ENCODE peak calls at places on chromosomes 11 and 22, in six cellular contexts. One of them, this sample, is unnamed.

GRCh38 chr11:113163291-113164030 is 150.9 kb upstream of the TTC12 start:
- DNase-seq in fibroblast of lung: peak
- DNase-seq in mammary epithelial cell: no peak
- DNase-seq in tibial artery: peak
- DNase-seq in fibroblast of pulmonary artery: peak
- DNase-seq in astrocyte: no peak
- DNase-seq in this sample: no peak

GRCh38 chr11:76808158-76808557 is 25.0 kb downstream of the TSKU start:
- DNase-seq in astrocyte: no peak
- DNase-seq in fibroblast of pulmonary artery: no peak
- DNase-seq in mammary epithelial cell: no peak
- DNase-seq in fibroblast of lung: no peak
- DNase-seq in tibial artery: no peak
- DNase-seq in this sample: no peak

GRCh38 chr11:114890076-114890475 is 211.7 kb downstream of the NXPE2 start:
- DNase-seq in fibroblast of lung: no peak
- DNase-seq in astrocyte: no peak
- DNase-seq in mammary epithelial cell: no peak
- DNase-seq in fibroblast of pulmonary artery: no peak
- DNase-seq in tibial artery: no peak
- DNase-seq in this sample: no peak

GRCh38 chr11:801097-801780 is 3.2 kb upstream of the SLC25A22 start:
- DNase-seq in mammary epithelial cell: no peak
- DNase-seq in fibroblast of lung: no peak
- DNase-seq in tibial artery: no peak
- DNase-seq in astrocyte: no peak
- DNase-seq in fibroblast of pulmonary artery: no peak
- DNase-seq in this sample: no peak

GRCh38 chr11:133982901-133983300 is 26.1 kb upstream of the IGSF9B start:
- DNase-seq in fibroblast of pulmonary artery: no peak
- DNase-seq in mammary epithelial cell: no peak
- DNase-seq in tibial artery: no peak
- DNase-seq in astrocyte: no peak
- DNase-seq in fibroblast of lung: no peak
- DNase-seq in this sample: no peak

GRCh38 chr11:86141645-86142569 is 73.0 kb upstream of the PICALM start:
- DNase-seq in mammary epithelial cell: no peak
- DNase-seq in tibial artery: no peak
- DNase-seq in fibroblast of pulmonary artery: no peak
- DNase-seq in astrocyte: peak
- DNase-seq in fibroblast of lung: peak
- DNase-seq in this sample: no peak

GRCh38 chr11:74055938-74056337 is 47.1 kb upstream of the UCP3 start:
- DNase-seq in astrocyte: peak
- DNase-seq in fibroblast of lung: peak
- DNase-seq in fibroblast of pulmonary artery: peak
- DNase-seq in mammary epithelial cell: peak
- DNase-seq in tibial artery: no peak
- DNase-seq in this sample: no peak

GRCh38 chr11:9144828-9145227 is 53.4 kb upstream of the SCUBE2 start:
- DNase-seq in fibroblast of lung: peak
- DNase-seq in fibroblast of pulmonary artery: no peak
- DNase-seq in astrocyte: peak
- DNase-seq in mammary epithelial cell: peak
- DNase-seq in tibial artery: no peak
- DNase-seq in this sample: no peak

GRCh38 chr11:19345848-19346681 is 105.3 kb upstream of the E2F8 start:
- DNase-seq in fibroblast of lung: no peak
- DNase-seq in tibial artery: no peak
- DNase-seq in astrocyte: no peak
- DNase-seq in fibroblast of pulmonary artery: peak
- DNase-seq in mammary epithelial cell: no peak
- DNase-seq in this sample: no peak

GRCh38 chr11:126992804-126993111 is 7.8 kb downstream of the KIRREL3 start:
- DNase-seq in fibroblast of lung: peak
- DNase-seq in tibial artery: no peak
- DNase-seq in fibroblast of pulmonary artery: peak
- DNase-seq in mammary epithelial cell: peak
- DNase-seq in astrocyte: peak
- DNase-seq in this sample: peak

GRCh38 chr11:70358797-70359196 is 39.5 kb upstream of the CTTN start:
- DNase-seq in mammary epithelial cell: no peak
- DNase-seq in tibial artery: no peak
- DNase-seq in fibroblast of pulmonary artery: no peak
- DNase-seq in fibroblast of lung: no peak
- DNase-seq in astrocyte: no peak
- DNase-seq in this sample: no peak

DNA sequence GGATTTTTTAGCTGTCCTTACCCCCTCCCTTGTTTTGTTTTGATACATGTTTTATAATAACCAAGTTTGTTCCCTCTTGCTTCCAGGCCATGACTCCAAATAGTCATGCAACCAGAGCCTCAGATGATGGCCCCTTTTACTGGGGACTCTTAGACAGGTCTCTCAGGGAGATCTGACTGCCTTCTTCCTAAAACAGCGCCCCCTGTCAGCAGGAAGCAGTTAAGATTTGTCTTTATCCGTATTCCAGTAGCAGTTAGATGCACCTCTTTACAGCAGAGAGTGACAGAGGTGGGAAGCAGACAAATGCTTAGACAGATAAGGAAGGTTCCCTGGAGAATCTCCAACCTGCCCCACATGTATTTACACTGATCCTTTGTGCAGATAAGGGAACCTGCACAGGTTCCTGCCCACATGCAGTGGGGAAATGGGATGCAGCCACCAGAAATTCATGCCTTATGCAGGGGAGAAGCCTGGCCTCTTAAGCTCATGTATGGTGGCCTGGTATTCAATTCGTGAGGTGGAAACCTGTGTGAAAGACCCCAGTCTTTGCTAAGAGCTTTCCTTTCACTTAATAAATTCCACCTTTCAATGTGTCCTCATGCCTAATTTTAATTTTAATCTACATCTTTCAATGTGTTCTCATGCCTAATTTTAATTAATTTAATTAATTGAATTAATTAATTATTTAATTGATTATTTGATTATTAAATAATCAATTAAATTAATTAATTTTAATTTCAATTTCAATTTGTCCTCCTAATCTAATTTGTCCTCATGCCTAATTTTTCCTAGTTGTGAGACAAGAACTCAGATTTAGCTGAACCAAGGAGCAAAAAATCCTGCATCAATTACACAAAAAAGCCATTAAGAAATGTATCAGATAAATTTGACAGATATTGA is 11.5 kb upstream of the GLYAT start:
- DNase-seq in mammary epithelial cell: no peak
- DNase-seq in fibroblast of pulmonary artery: no peak
- DNase-seq in tibial artery: no peak
- DNase-seq in fibroblast of lung: no peak
- DNase-seq in astrocyte: no peak
- DNase-seq in this sample: no peak
- TF ChIP-seq CTCF in mammary epithelial cell: peak
- TF ChIP-seq CTCF in fibroblast of pulmonary artery: no peak
- TF ChIP-seq CTCF in tibial artery: no peak
- TF ChIP-seq CTCF in fibroblast of lung: peak
- TF ChIP-seq CTCF in astrocyte: no peak
- TF ChIP-seq CTCF in this sample: peak

GRCh38 chr22:19525666-19526065 is 1.5 kb upstream of the CLDN5 start:
- DNase-seq in astrocyte: no peak
- DNase-seq in mammary epithelial cell: no peak
- DNase-seq in fibroblast of pulmonary artery: no peak
- DNase-seq in tibial artery: no peak
- DNase-seq in fibroblast of lung: no peak
- DNase-seq in this sample: no peak
- H3K4me3 ChIP-seq in astrocyte: no peak
- H3K4me3 ChIP-seq in mammary epithelial cell: no peak
- H3K4me3 ChIP-seq in fibroblast of pulmonary artery: no peak
- H3K4me3 ChIP-seq in tibial artery: no peak
- H3K4me3 ChIP-seq in fibroblast of lung: no peak
- H3K4me3 ChIP-seq in this sample: no peak

GRCh38 chr11:117883063-117883462 is 6.6 kb upstream of the FXYD6 start:
- DNase-seq in fibroblast of lung: no peak
- DNase-seq in tibial artery: no peak
- DNase-seq in astrocyte: no peak
- DNase-seq in mammary epithelial cell: no peak
- DNase-seq in fibroblast of pulmonary artery: no peak
- DNase-seq in this sample: no peak
- TF ChIP-seq CTCF in fibroblast of lung: no peak
- TF ChIP-seq CTCF in tibial artery: no peak
- TF ChIP-seq CTCF in astrocyte: no peak
- TF ChIP-seq CTCF in mammary epithelial cell: no peak
- TF ChIP-seq CTCF in fibroblast of pulmonary artery: no peak
- TF ChIP-seq CTCF in this sample: no peak

DNA sequence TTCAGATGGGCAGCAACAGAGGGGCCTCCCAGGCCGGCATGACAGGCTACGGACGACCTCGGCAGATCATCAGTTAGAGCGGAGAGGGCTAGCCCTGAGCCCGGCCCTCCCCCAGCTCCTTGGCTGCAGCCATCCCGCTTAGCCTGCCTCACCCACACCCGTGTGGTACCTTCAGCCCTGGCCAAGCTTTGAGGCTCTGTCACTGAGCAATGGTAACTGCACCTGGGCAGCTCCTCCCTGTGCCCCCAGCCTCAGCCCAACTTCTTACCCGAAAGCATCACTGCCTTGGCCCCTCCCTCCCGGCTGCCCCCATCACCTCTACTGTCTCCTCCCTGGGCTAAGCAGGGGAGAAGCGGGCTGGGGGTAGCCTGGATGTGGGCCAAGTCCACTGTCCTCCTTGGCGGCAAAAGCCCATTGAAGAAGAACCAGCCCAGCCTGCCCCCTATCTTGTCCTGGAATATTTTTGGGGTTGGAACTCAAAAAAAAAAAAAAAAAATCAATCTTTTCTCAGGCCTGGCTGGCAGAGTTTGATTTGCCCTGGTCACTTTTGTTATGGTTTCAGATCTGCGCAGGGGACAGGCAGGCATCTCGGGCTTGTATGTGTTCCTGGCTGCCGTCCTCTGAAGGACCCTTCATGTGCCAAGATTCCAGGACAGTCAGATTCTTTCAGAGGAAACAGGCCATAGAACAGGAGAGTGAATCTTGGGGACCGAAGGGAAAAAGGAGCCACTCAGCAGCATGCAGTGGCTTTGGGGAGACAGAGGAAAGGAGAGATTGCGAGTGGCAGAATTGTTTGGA is 5.3 kb downstream of the TAGLN start:
- DNase-seq in astrocyte: no peak
- DNase-seq in mammary epithelial cell: no peak
- DNase-seq in fibroblast of pulmonary artery: no peak
- DNase-seq in tibial artery: no peak
- DNase-seq in fibroblast of lung: no peak
- DNase-seq in this sample: no peak
- H3K4me3 ChIP-seq in astrocyte: peak
- H3K4me3 ChIP-seq in mammary epithelial cell: no peak
- H3K4me3 ChIP-seq in fibroblast of pulmonary artery: no peak
- H3K4me3 ChIP-seq in tibial artery: peak
- H3K4me3 ChIP-seq in fibroblast of lung: no peak
- H3K4me3 ChIP-seq in this sample: no peak

GRCh38 chr11:120147094-120147949 is 9.4 kb upstream of the TRIM29 start:
- DNase-seq in mammary epithelial cell: no peak
- DNase-seq in fibroblast of pulmonary artery: no peak
- DNase-seq in tibial artery: no peak
- DNase-seq in astrocyte: no peak
- DNase-seq in fibroblast of lung: no peak
- DNase-seq in this sample: no peak

GRCh38 chr11:120146413-120147093 is 8.6 kb upstream of the TRIM29 start:
- DNase-seq in tibial artery: no peak
- DNase-seq in fibroblast of lung: no peak
- DNase-seq in mammary epithelial cell: no peak
- DNase-seq in astrocyte: no peak
- DNase-seq in fibroblast of pulmonary artery: no peak
- DNase-seq in this sample: no peak

GRCh38 chr11:120149246-120149645 is 11.3 kb upstream of the TRIM29 start:
- DNase-seq in mammary epithelial cell: no peak
- DNase-seq in fibroblast of lung: no peak
- DNase-seq in fibroblast of pulmonary artery: no peak
- DNase-seq in tibial artery: no peak
- DNase-seq in astrocyte: no peak
- DNase-seq in this sample: no peak

GRCh38 chr11:120151536-120151935 is 13.6 kb upstream of the TRIM29 start:
- DNase-seq in fibroblast of pulmonary artery: no peak
- DNase-seq in fibroblast of lung: peak
- DNase-seq in astrocyte: peak
- DNase-seq in tibial artery: no peak
- DNase-seq in mammary epithelial cell: no peak
- DNase-seq in this sample: no peak

GRCh38 chr11:120147950-120148270 is 10.0 kb upstream of the TRIM29 start:
- DNase-seq in astrocyte: no peak
- DNase-seq in fibroblast of lung: no peak
- DNase-seq in mammary epithelial cell: no peak
- DNase-seq in tibial artery: no peak
- DNase-seq in fibroblast of pulmonary artery: no peak
- DNase-seq in this sample: no peak
- TF ChIP-seq CTCF in astrocyte: no peak
- TF ChIP-seq CTCF in fibroblast of lung: no peak
- TF ChIP-seq CTCF in mammary epithelial cell: no peak
- TF ChIP-seq CTCF in tibial artery: no peak
- TF ChIP-seq CTCF in fibroblast of pulmonary artery: no peak
- TF ChIP-seq CTCF in this sample: no peak

GRCh38 chr11:79547256-79547655 is 106.4 kb upstream of the TENM4 start:
- DNase-seq in fibroblast of lung: peak
- DNase-seq in tibial artery: no peak
- DNase-seq in fibroblast of pulmonary artery: no peak
- DNase-seq in mammary epithelial cell: no peak
- DNase-seq in astrocyte: peak
- DNase-seq in this sample: no peak
- H3K4me3 ChIP-seq in fibroblast of lung: no peak
- H3K4me3 ChIP-seq in tibial artery: no peak
- H3K4me3 ChIP-seq in fibroblast of pulmonary artery: no peak
- H3K4me3 ChIP-seq in mammary epithelial cell: no peak
- H3K4me3 ChIP-seq in astrocyte: no peak
- H3K4me3 ChIP-seq in this sample: no peak

DNA sequence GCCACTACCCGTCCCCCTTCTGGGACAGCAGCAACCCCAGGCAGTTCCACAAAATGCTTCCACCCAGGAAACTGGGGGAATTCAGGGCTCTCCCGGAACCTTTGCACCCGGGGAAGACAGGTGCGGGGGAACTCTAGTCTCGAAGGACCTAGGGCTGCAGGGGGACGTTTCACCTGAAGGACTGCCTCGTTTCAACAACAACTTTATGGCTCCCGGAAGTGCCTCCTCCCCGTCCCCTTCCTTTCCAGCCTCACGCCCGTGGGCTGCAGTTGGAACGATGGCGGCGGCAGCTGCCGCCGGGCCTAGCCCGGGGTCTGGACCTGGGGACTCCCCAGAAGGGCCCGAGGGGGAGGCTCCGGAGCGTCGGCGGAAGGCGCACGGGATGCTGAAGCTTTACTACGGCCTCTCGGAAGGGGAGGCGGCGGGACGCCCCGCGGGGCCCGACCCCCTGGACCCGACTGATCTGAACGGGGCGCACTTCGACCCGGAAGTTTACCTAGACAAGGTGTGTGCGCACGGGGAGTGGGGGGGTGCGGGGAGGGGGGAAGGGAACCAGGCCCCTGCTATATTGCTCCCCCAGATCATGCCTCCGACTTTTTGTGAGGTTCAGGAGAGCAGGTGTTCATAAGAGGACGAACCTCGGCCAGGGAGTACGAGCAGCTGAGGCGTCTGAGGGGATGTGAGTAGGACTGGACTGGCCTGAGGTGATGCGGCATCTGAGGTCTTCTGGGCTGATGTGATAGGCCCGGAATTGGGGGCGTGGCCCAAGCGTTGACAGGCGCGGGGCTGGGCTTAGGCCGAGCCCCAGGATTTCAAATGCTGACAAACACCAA is at the start of gene VPS51:
- DNase-seq in astrocyte: peak
- DNase-seq in tibial artery: peak
- DNase-seq in mammary epithelial cell: peak
- DNase-seq in fibroblast of lung: peak
- DNase-seq in fibroblast of pulmonary artery: peak
- DNase-seq in this sample: peak
- TF ChIP-seq CTCF in astrocyte: no peak
- TF ChIP-seq CTCF in tibial artery: peak
- TF ChIP-seq CTCF in mammary epithelial cell: no peak
- TF ChIP-seq CTCF in fibroblast of lung: no peak
- TF ChIP-seq CTCF in fibroblast of pulmonary artery: no peak
- TF ChIP-seq CTCF in this sample: no peak

This sample was measured in AG09309.